ENCODE peak calls at places on chromosome 20, in four cellular contexts. W, D, V and Z are unnamed samples.

GRCh38 chr20:1465470-1466210 is 1.0 kb downstream of the NSFL1C start:
- DNase-seq in W (no peak), D (peak), V (no peak), Z (no peak)

GRCh38 chr20:63664861-63665594 is 6.9 kb downstream of the RTEL1 start:
- DNase-seq in W (no peak), D (peak), V (no peak), Z (no peak)

GRCh38 chr20:46905364-46906125 is 10.9 kb downstream of the EYA2 start:
- DNase-seq in W (no peak), D (no peak), V (no peak), Z (no peak)

GRCh38 chr20:36542019-36542488 is 735 bp downstream of the MYL9 start:
- DNase-seq in W (peak), D (peak), V (peak), Z (peak)

GRCh38 chr20:51211191-51211590 is 188.3 kb upstream of the KCNG1 start:
- DNase-seq in W (no peak), D (no peak), V (no peak), Z (no peak)

GRCh38 chr20:47352332-47353223 is 3.9 kb downstream of the ZMYND8 start:
- DNase-seq in W (no peak), D (peak), V (peak), Z (no peak)

GRCh38 chr20:62449951-62450815 is 22.8 kb upstream of the RBBP8NL start:
- DNase-seq in W (no peak), D (no peak), V (peak), Z (no peak)

GRCh38 chr20:50020283-50020682 is 37.5 kb downstream of the SNAI1 start:
- DNase-seq in W (no peak), D (no peak), V (peak), Z (no peak)

GRCh38 chr20:46674253-46675083 is 14.8 kb downstream of the TP53RK start:
- DNase-seq in W (no peak), D (peak), V (no peak), Z (no peak)

GRCh38 chr20:20184149-20184548 is 131.8 kb downstream of the CFAP61 start:
- DNase-seq in W (no peak), D (no peak), V (peak), Z (no peak)

GRCh38 chr20:12925214-12925755 is 83.5 kb upstream of the SPTLC3 start:
- DNase-seq in W (peak), D (peak), V (peak), Z (peak)

GRCh38 chr20:59308493-59309201 is 8.2 kb downstream of the EDN3 start:
- DNase-seq in W (no peak), D (no peak), V (no peak), Z (no peak)

GRCh38 chr20:43863330-43863729 is 51.3 kb upstream of the TOX2 start:
- DNase-seq in W (no peak), D (no peak), V (no peak), Z (no peak)

GRCh38 chr20:14617123-14617522 is 279.7 kb upstream of the FLRT3 start:
- DNase-seq in W (no peak), D (peak), V (peak), Z (no peak)

GRCh38 chr20:25514747-25515340 is 70.5 kb downstream of the NINL start:
- DNase-seq in W (no peak), D (no peak), V (peak), Z (no peak)

GRCh38 chr20:43857932-43858331 is 56.7 kb upstream of the TOX2 start:
- DNase-seq in W (no peak), D (no peak), V (no peak), Z (no peak)

GRCh38 chr20:21681219-21681931 is 24.1 kb upstream of the PAX1 start:
- DNase-seq in W (no peak), D (no peak), V (no peak), Z (no peak)

GRCh38 chr20:5822569-5822968 is 72.4 kb downstream of the SHLD1 start:
- DNase-seq in W (no peak), D (no peak), V (no peak), Z (no peak)

GRCh38 chr20:50371878-50372769 is 138.1 kb upstream of the PTPN1 start:
- DNase-seq in W (no peak), D (no peak), V (no peak), Z (no peak)

GRCh38 chr20:10922941-10923340 is 249.1 kb upstream of the JAG1 start:
- DNase-seq in W (no peak), D (peak), V (peak), Z (no peak)

GRCh38 chr20:58677808-58678207 is 14.8 kb upstream of the NPEPL1 start:
- DNase-seq in W (no peak), D (no peak), V (no peak), Z (no peak)

GRCh38 chr20:44642203-44643153 is 9.0 kb downstream of the ADA start:
- DNase-seq in W (peak), D (peak), V (peak), Z (no peak)

GRCh38 chr20:17066955-17067354 is 159.9 kb upstream of the PCSK2 start:
- DNase-seq in W (no peak), D (no peak), V (no peak), Z (no peak)

GRCh38 chr20:41136695-41137411 is 490 bp upstream of the PLCG1 start:
- DNase-seq in W (peak), D (peak), V (peak), Z (no peak)

GRCh38 chr20:37867289-37868195 is 35.4 kb upstream of the VSTM2L start:
- DNase-seq in W (no peak), D (no peak), V (no peak), Z (no peak)

GRCh38 chr20:50534567-50534966 is 24.4 kb downstream of the PTPN1 start:
- DNase-seq in W (no peak), D (peak), V (no peak), Z (no peak)

GRCh38 chr20:35010405-35011192 is 54.9 kb downstream of the MYH7B start:
- DNase-seq in W (no peak), D (no peak), V (no peak), Z (no peak)

GRCh38 chr20:34522969-34523871 is 7.0 kb downstream of the DYNLRB1 start:
- DNase-seq in W (peak), D (peak), V (peak), Z (no peak)